ENCODE peak calls at places on chromosome 16, in five cellular contexts. E is cardiac muscle cell, J is fibroblast of the aortic adventitia, M is thoracic aorta, B is GM13976. L is an unnamed sample.

GRCh38 chr16:57801098-57801855 is 1.0 kb downstream of the KIFC3 start:
- DNase-seq in M (no peak), B (no peak), E (peak), J (peak), L (no peak)

GRCh38 chr16:12412252-12412651 is 391.4 kb downstream of the CPPED1 start:
- DNase-seq in J (no peak), M (no peak), B (no peak), E (no peak), L (no peak)

GRCh38 chr16:78829280-78829679 is 729.8 kb downstream of the WWOX start:
- DNase-seq in M (no peak), J (no peak), B (no peak), E (no peak), L (no peak)

GRCh38 chr16:57058291-57058861 is 34.0 kb upstream of the CPNE2 start:
- DNase-seq in E (no peak), B (no peak), M (no peak), J (no peak), L (no peak)

GRCh38 chr16:78695371-78695770 is 595.9 kb downstream of the WWOX start:
- DNase-seq in E (no peak), B (no peak), J (no peak), M (no peak), L (no peak)

GRCh38 chr16:30186444-30186781 is 3.0 kb downstream of the CORO1A start:
- DNase-seq in B (no peak), J (no peak), M (no peak), E (no peak), L (no peak)

GRCh38 chr16:11639925-11640899 is 28.0 kb upstream of the SNN start:
- DNase-seq in B (no peak), J (peak), M (peak), E (peak), L (no peak)

GRCh38 chr16:57023541-57024249 is 34.3 kb downstream of the NLRC5 start:
- DNase-seq in E (no peak), B (no peak), M (no peak), J (no peak), L (no peak)

GRCh38 chr16:10647721-10648296 is 46.9 kb downstream of the TEKT5 start:
- DNase-seq in M (no peak), B (no peak), E (no peak), J (no peak), L (no peak)

GRCh38 chr16:78122774-78123315 is 23.4 kb downstream of the WWOX start:
- DNase-seq in J (peak), B (peak), E (peak), M (no peak), L (peak)

GRCh38 chr16:76796978-76797377 is 394.0 kb upstream of the MON1B start:
- DNase-seq in B (no peak), E (no peak), M (no peak), J (no peak), L (no peak)

GRCh38 chr16:12060751-12061150 is 84.2 kb downstream of the SNX29 start:
- DNase-seq in M (no peak), J (no peak), B (peak), E (no peak), L (no peak)

GRCh38 chr16:85522842-85523601 is 90.1 kb upstream of the GSE1 start:
- DNase-seq in E (peak), J (peak), M (no peak), B (no peak), L (no peak)

GRCh38 chr16:47664653-47665325 is 203.7 kb downstream of the PHKB start:
- DNase-seq in B (no peak), E (no peak), J (peak), M (no peak), L (no peak)

GRCh38 chr16:84616515-84616914 is 1.4 kb downstream of the COTL1 start:
- DNase-seq in J (no peak), B (no peak), M (no peak), E (no peak), L (no peak)

GRCh38 chr16:19868421-19868820 is 16.2 kb downstream of the GPRC5B start:
- DNase-seq in M (no peak), B (no peak), E (no peak), J (peak), L (no peak)

GRCh38 chr16:88473666-88474534 is 20.8 kb downstream of the ZFPM1 start:
- DNase-seq in E (peak), J (peak), B (no peak), M (no peak), L (no peak)

GRCh38 chr16:46947900-46948547 is 25.4 kb downstream of the DNAJA2 start:
- DNase-seq in E (peak), J (peak), B (peak), M (no peak), L (peak)

GRCh38 chr16:72162105-72162680 is 9.8 kb downstream of the PMFBP1 start:
- DNase-seq in J (no peak), B (no peak), M (no peak), E (peak), L (no peak)

GRCh38 chr16:85570213-85570734 is 42.8 kb upstream of the GSE1 start:
- DNase-seq in E (no peak), M (no peak), J (no peak), B (peak), L (peak)

GRCh38 chr16:54542805-54543504 is 256.4 kb upstream of the IRX3 start:
- DNase-seq in J (no peak), E (no peak), M (no peak), B (no peak), L (no peak)

GRCh38 chr16:66832661-66833305 is 2.0 kb upstream of the NAE1 start:
- DNase-seq in E (no peak), B (no peak), M (no peak), J (peak), L (no peak)

GRCh38 chr16:24771132-24771778 is 41.8 kb downstream of the TNRC6A start:
- DNase-seq in B (no peak), M (no peak), E (peak), J (peak), L (no peak)

GRCh38 chr16:56041556-56042140 is 149.6 kb upstream of the GNAO1 start:
- DNase-seq in J (no peak), M (no peak), E (no peak), B (peak), L (peak)

GRCh38 chr16:13492046-13492445 is 427.9 kb upstream of the ERCC4 start:
- DNase-seq in M (no peak), B (no peak), E (no peak), J (no peak), L (no peak)

GRCh38 chr16:70430667-70431536 is 8.0 kb downstream of the ST3GAL2 start:
- DNase-seq in M (no peak), E (no peak), J (no peak), B (peak), L (peak)

GRCh38 chr16:12258806-12259205 is 282.3 kb downstream of the SNX29 start:
- DNase-seq in J (no peak), B (no peak), E (no peak), M (no peak), L (no peak)

GRCh38 chr16:20102521-20102920 is 28.8 kb upstream of the GPR139 start:
- DNase-seq in E (no peak), B (no peak), M (no peak), J (no peak), L (no peak)

GRCh38 chr16:66878067-66878466 is 2.2 kb upstream of the PDP2 start:
- DNase-seq in E (no peak), M (no peak), J (no peak), B (no peak), L (peak)

GRCh38 chr16:53132406-53132805 is 77.6 kb downstream of the CHD9 start:
- DNase-seq in E (peak), M (no peak), B (no peak), J (peak), L (no peak)

GRCh38 chr16:60945225-60945624 is 1091.0 kb downstream of the CDH8 start:
- DNase-seq in M (no peak), J (no peak), E (no peak), B (no peak), L (no peak)

GRCh38 chr16:89696598-89697128 is 4.8 kb downstream of the SPATA2L start:
- DNase-seq in M (no peak), B (peak), E (no peak), J (no peak), L (peak)

GRCh38 chr16:81424761-81425160 is 19.8 kb upstream of the CMIP start:
- DNase-seq in M (no peak), B (no peak), E (no peak), J (no peak), L (no peak)

GRCh38 chr16:26569793-26570192 is 496.9 kb upstream of the C16orf82 start:
- DNase-seq in B (peak), J (no peak), M (no peak), E (no peak), L (peak)
- TF ChIP-seq CTCF in B (peak), J (no peak), M (no peak), E (no peak), L (peak)

DNA sequence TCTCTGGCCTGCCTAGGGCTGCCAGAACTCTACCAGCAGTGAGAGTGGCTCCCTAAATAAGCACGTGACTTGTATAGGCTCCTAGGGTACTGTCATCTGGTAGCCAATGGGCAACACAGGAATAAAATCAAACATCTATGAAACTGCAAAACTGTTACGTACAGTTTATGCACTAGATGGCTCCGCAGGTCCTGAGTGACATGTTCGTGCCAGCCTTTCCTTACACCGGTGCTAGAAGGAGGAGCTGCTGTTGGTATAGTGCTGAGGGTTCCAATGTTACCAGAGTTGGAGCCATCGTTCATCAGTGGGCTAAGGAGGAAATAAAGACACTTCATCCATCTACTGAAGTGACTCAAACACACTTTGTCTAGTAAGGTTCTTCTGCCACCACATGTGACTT is 63.2 kb upstream of the TRAP1 start:
- DNase-seq in J (peak), E (no peak), B (no peak), M (no peak), L (no peak)
- TF ChIP-seq CTCF in J (no peak), E (no peak), B (no peak), M (no peak), L (no peak)

GRCh38 chr16:352547-353403 is at the start of gene AXIN1:
- DNase-seq in E (peak), M (peak), J (peak), B (peak), L (peak)
- TF ChIP-seq CTCF in E (peak), M (peak), J (peak), B (peak), L (peak)

GRCh38 chr16:4190086-4190485 is 51.8 kb downstream of the SRL start:
- DNase-seq in M (no peak), J (no peak), E (no peak), B (no peak), L (no peak)

GRCh38 chr16:4194661-4195060 is 47.2 kb downstream of the SRL start:
- DNase-seq in M (no peak), E (no peak), J (no peak), B (no peak), L (no peak)

GRCh38 chr16:4192206-4192605 is 49.7 kb downstream of the SRL start:
- DNase-seq in B (no peak), E (no peak), J (no peak), M (no peak), L (no peak)

GRCh38 chr16:4190934-4191333 is 50.9 kb downstream of the SRL start:
- DNase-seq in E (no peak), J (no peak), M (no peak), B (no peak), L (no peak)

DNA sequence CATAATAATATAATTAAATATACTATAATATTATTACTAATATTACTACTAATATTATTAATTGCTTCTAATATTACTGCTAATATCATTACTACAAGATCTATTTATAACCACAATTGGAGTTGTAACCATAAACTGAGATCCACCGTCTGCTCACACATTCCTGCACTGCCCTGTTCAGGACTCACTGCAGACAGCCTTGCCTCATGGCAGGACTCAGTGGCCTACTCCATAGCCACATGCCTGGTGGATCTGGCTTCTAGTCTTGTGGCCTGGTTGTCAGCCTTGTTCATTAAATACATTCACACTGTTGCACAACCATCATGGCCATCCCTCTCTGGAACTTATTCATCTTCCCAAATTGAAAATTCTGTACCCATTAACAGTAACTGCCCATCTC is 48.0 kb downstream of the SRL start:
- DNase-seq in J (no peak), M (no peak), E (no peak), B (no peak), L (no peak)
- TF ChIP-seq CTCF in J (no peak), M (no peak), E (no peak), B (no peak), L (no peak)

GRCh38 chr16:87437911-87438610 is 45.9 kb downstream of the MAP1LC3B start:
- DNase-seq in B (no peak), E (no peak), M (no peak), J (no peak), L (no peak)
- TF ChIP-seq CTCF in B (no peak), E (no peak), M (no peak), J (no peak), L (no peak)

GRCh38 chr16:31696968-31697743 is 169.5 kb downstream of the AHSP start:
- DNase-seq in B (no peak), E (peak), M (no peak), J (peak), L (no peak)
- TF ChIP-seq CTCF in B (peak), E (peak), M (no peak), J (peak), L (peak)

GRCh38 chr16:6081320-6081976 is 983.9 kb upstream of the EEF2KMT start:
- DNase-seq in B (peak), J (no peak), E (no peak), M (no peak), L (no peak)
- TF ChIP-seq CTCF in B (peak), J (peak), E (peak), M (no peak), L (no peak)

GRCh38 chr16:65180986-65181710 is 59.3 kb upstream of the CDH11 start:
- DNase-seq in J (no peak), M (no peak), B (no peak), E (peak), L (no peak)
- TF ChIP-seq CTCF in J (no peak), M (no peak), B (no peak), E (no peak), L (no peak)

L was measured in GM20000.